ENCODE peak calls at places on chromosomes 13 and 19, in eight cellular contexts. Z, E, Y, O, U, R, V and B are unnamed samples.

GRCh38 chr13:61600360-61601033 is 184.8 kb upstream of the PCDH20 start:
- DNase-seq in Z (no peak), E (no peak), Y (no peak), O (no peak), U (no peak), R (peak; percentile 67), V (no peak), B (no peak)

GRCh38 chr19:29040951-29041350 is 172.0 kb downstream of the UQCRFS1 start:
- DNase-seq in Z (no peak), E (peak; percentile 21), Y (no peak), O (no peak), U (no peak), R (no peak), V (no peak), B (no peak)

GRCh38 chr13:113491418-113491883 is 940 bp upstream of the DCUN1D2 start:
- DNase-seq in Z (peak; percentile 14), E (peak; percentile 54), Y (no peak), O (no peak), U (peak; percentile 11), R (no peak), V (no peak), B (no peak)

GRCh38 chr13:24279706-24280105 is 29.7 kb upstream of the C1QTNF9 start:
- DNase-seq in Z (no peak), E (no peak), Y (no peak), O (no peak), U (no peak), R (no peak), V (no peak), B (no peak)

GRCh38 chr19:294819-295686 is 3.9 kb upstream of the PLPP2 start:
- DNase-seq in Z (peak; percentile 12), E (peak; percentile 75), Y (peak; percentile 46), O (no peak), U (no peak), R (peak; percentile 46), V (no peak), B (peak; percentile 84)

GRCh38 chr13:77002590-77003190 is 10.8 kb downstream of the CLN5 start:
- DNase-seq in Z (peak; percentile 48), E (no peak), Y (no peak), O (no peak), U (peak; percentile 53), R (no peak), V (no peak), B (no peak)

GRCh38 chr19:16895467-16896097 is 6.8 kb downstream of the F2RL3 start:
- DNase-seq in Z (no peak), E (no peak), Y (no peak), O (no peak), U (no peak), R (no peak), V (no peak), B (no peak)

GRCh38 chr13:112072531-112073244 is 5.7 kb downstream of the SOX1 start:
- DNase-seq in Z (no peak), E (peak; percentile 72), Y (no peak), O (no peak), U (no peak), R (no peak), V (no peak), B (no peak)

GRCh38 chr19:40059624-40060023 is 3.6 kb upstream of the ZNF780B start:
- DNase-seq in Z (no peak), E (no peak), Y (no peak), O (no peak), U (no peak), R (no peak), V (no peak), B (no peak)

GRCh38 chr19:5951338-5951861 is 26.5 kb downstream of the RANBP3 start:
- DNase-seq in Z (no peak), E (no peak), Y (no peak), O (no peak), U (no peak), R (no peak), V (no peak), B (peak; percentile 56)

GRCh38 chr19:6186435-6186834 is 51.0 kb downstream of the ACSBG2 start:
- DNase-seq in Z (no peak), E (no peak), Y (no peak), O (no peak), U (no peak), R (no peak), V (no peak), B (no peak)

GRCh38 chr13:27964741-27965323 is 4.3 kb downstream of the CDX2 start:
- DNase-seq in Z (no peak), E (peak; percentile 32), Y (no peak), O (no peak), U (no peak), R (no peak), V (no peak), B (no peak)

GRCh38 chr19:1624458-1624857 is 19.2 kb upstream of the UQCR11 start:
- DNase-seq in Z (peak; percentile 37), E (peak; percentile 72), Y (peak; percentile 32), O (no peak), U (peak; percentile 35), R (no peak), V (peak; percentile 15), B (no peak)

GRCh38 chr19:7772752-7773291 is 9.8 kb downstream of the CLEC4M start:
- DNase-seq in Z (no peak), E (no peak), Y (no peak), O (peak; percentile 81), U (no peak), R (no peak), V (peak; percentile 46), B (peak; percentile 67)

GRCh38 chr19:38849746-38850230 is at the start of gene HNRNPL:
- DNase-seq in Z (no peak), E (peak; percentile 99), Y (no peak), O (no peak), U (no peak), R (peak; percentile 99), V (no peak), B (peak; percentile 97)

GRCh38 chr19:4559569-4559968 is at the start of gene SEMA6B:
- DNase-seq in Z (no peak), E (no peak), Y (peak; percentile 59), O (no peak), U (no peak), R (no peak), V (no peak), B (no peak)

GRCh38 chr19:4556574-4557185 is 2.8 kb downstream of the SEMA6B start:
- DNase-seq in Z (no peak), E (peak; percentile 62), Y (no peak), O (peak; percentile 41), U (peak; percentile 84), R (no peak), V (no peak), B (peak; percentile 70)

GRCh38 chr19:4555657-4556561 is 3.6 kb downstream of the SEMA6B start:
- DNase-seq in Z (no peak), E (peak; percentile 31), Y (no peak), O (peak; percentile 62), U (peak; percentile 72), R (no peak), V (no peak), B (no peak)

GRCh38 chr19:4557971-4558941 is 1.2 kb downstream of the SEMA6B start:
- DNase-seq in Z (no peak), E (peak; percentile 82), Y (no peak), O (no peak), U (peak; percentile 62), R (no peak), V (no peak), B (peak; percentile 83)

DNA sequence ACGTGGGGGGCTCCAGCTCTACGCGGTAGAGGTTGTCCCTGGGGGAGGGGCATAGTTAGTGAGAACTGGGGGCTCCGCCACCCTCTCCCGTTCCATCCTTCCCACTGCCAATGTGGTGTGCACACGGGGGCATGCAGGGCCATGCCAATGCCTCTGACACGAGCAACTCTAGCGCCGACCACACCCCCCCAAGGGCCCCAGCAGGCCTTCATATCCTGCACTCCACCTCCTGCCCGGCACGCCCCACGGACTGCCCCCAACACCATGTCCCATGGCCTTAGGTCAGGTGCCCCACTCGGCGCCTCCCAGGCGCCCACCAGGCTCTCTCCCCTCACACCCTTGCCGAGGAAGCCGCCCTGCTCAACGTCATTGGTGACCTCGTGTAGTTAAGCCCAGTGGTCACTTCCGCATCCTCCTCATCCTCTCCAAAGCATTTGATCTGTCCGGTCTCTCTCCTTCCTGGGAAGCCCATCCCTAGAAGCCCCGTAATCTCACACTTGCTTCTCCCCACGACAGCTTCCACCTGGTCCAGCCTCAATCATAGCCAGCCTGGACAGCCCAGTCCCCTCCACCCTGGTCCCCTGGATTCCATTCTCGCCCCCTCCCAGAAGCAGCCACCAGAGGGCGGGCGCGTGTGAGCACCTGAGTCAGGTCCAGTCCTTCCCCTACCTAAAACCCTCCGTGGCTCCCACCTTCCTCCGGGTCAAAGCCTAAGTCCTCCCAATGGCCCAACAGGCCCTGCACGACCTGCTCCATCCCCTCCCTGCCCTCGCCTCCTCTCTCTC is 2.1 kb downstream of the SEMA6B start:
- DNase-seq in Z (no peak), E (peak; percentile 36), Y (no peak), O (no peak), U (peak; percentile 59), R (no peak), V (no peak), B (no peak)
- TF ChIP-seq CTCF in Z (no peak), E (no peak), Y (no peak), O (no peak), U (peak; percentile 66), R (no peak), V (no peak), B (peak; percentile 35)

GRCh38 chr19:32146664-32147063 is 198.7 kb upstream of the ZNF507 start:
- DNase-seq in Z (no peak), E (no peak), Y (no peak), O (no peak), U (no peak), R (no peak), V (no peak), B (no peak)
- TF ChIP-seq CTCF in Z (no peak), E (no peak), Y (no peak), O (no peak), U (no peak), R (no peak), V (no peak), B (no peak)

GRCh38 chr13:99796175-99796819 is 175.3 kb downstream of the ZIC5 start:
- DNase-seq in Z (peak; percentile 32), E (peak; percentile 85), Y (no peak), O (no peak), U (peak; percentile 56), R (no peak), V (peak; percentile 10), B (no peak)
- TF ChIP-seq CTCF in Z (no peak), E (no peak), Y (no peak), O (no peak), U (no peak), R (no peak), V (no peak), B (no peak)

DNA sequence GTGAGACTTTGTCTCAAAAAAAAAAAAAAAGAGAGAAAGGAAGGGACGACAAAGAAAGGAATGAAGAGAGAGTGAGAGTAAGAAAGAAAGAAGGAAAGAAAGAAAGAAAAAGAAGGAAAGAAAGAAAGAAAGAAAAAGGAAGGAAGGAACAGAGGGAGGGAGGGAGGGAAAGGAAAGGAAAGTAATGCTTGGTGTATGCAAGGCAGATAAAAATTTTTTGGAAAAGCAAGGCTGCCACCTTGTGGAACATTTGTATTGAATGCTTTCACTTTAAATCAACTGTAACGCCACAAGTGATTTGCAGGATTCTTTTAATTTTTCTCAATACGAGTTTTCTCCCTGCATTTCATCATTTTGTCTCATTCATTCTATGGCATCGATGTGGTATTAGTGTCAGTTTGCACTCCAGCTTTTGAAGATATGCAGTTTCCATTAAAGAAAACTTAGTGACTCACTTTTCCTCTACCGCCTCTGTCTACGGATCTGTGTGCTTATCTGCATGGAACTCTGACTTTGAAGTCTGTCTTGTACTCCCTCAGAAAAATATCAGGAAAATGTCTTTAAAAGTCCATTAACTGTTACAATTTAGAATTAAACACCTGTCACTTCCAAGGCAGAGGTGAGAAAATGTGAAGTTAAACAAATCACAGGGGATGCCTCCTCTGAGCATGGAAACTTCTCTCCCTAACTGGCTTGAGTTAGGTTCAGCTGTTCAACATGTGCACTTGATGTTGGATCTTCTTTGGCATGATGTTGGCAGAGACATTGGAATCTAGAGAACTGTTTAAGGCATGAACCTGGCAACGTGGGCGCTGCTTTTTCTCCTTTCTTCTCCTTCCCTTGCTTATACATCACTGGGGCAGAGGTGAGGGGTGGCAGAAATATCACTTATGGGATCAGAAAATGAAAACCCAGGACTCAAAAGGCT is 20.0 kb upstream of the ZDHHC20 start:
- DNase-seq in Z (peak; percentile 81), E (peak; percentile 36), Y (peak; percentile 50), O (peak; percentile 54), U (peak; percentile 77), R (no peak), V (peak; percentile 53), B (peak; percentile 66)
- TF ChIP-seq CTCF in Z (peak; percentile 74), E (peak; percentile 65), Y (peak; percentile 66), O (peak; percentile 70), U (peak; percentile 56), R (peak; percentile 61), V (peak; percentile 47), B (peak; percentile 57)